ENCODE peak calls at places on chromosomes 2 and 18, in seven cellular contexts. One of them, this sample, is unnamed.

GRCh38 chr2:219140726-219141125 is 19.9 kb downstream of the NHEJ1 start:
- DNase-seq in bronchial epithelial cell: no peak
- DNase-seq in CD8-positive, alpha-beta memory T cell: no peak
- DNase-seq in GM23338: no peak
- DNase-seq in adrenal gland: no peak
- DNase-seq in CD8-positive, alpha-beta T cell: no peak
- DNase-seq in fibroblast of lung: no peak
- DNase-seq in this sample: no peak

GRCh38 chr2:161578998-161579397 is 45.2 kb upstream of the SLC4A10 start:
- DNase-seq in bronchial epithelial cell: peak; percentile 13
- DNase-seq in CD8-positive, alpha-beta memory T cell: no peak
- DNase-seq in GM23338: no peak
- DNase-seq in adrenal gland: no peak
- DNase-seq in CD8-positive, alpha-beta T cell: no peak
- DNase-seq in fibroblast of lung: no peak
- DNase-seq in this sample: no peak

GRCh38 chr2:8886876-8887275 is 49.5 kb upstream of the KIDINS220 start:
- DNase-seq in bronchial epithelial cell: no peak
- DNase-seq in CD8-positive, alpha-beta memory T cell: no peak
- DNase-seq in GM23338: no peak
- DNase-seq in adrenal gland: no peak
- DNase-seq in CD8-positive, alpha-beta T cell: no peak
- DNase-seq in fibroblast of lung: peak; percentile 60
- DNase-seq in this sample: no peak

GRCh38 chr2:190666895-190667294 is 18.0 kb downstream of the NAB1 start:
- DNase-seq in bronchial epithelial cell: no peak
- DNase-seq in CD8-positive, alpha-beta memory T cell: no peak
- DNase-seq in GM23338: no peak
- DNase-seq in adrenal gland: no peak
- DNase-seq in CD8-positive, alpha-beta T cell: no peak
- DNase-seq in fibroblast of lung: no peak
- DNase-seq in this sample: no peak

GRCh38 chr2:240555541-240556250 is 2.1 kb downstream of the ANKMY1 start:
- DNase-seq in bronchial epithelial cell: no peak
- DNase-seq in CD8-positive, alpha-beta memory T cell: no peak
- DNase-seq in GM23338: no peak
- DNase-seq in adrenal gland: peak; percentile 15
- DNase-seq in CD8-positive, alpha-beta T cell: no peak
- DNase-seq in fibroblast of lung: no peak
- DNase-seq in this sample: no peak

GRCh38 chr2:138974651-138975050 is 194.5 kb upstream of the NXPH2 start:
- DNase-seq in bronchial epithelial cell: no peak
- DNase-seq in CD8-positive, alpha-beta memory T cell: no peak
- DNase-seq in GM23338: no peak
- DNase-seq in adrenal gland: no peak
- DNase-seq in CD8-positive, alpha-beta T cell: no peak
- DNase-seq in fibroblast of lung: peak; percentile 87
- DNase-seq in this sample: no peak

GRCh38 chr18:61635901-61636528 is 256.8 kb downstream of the RNF152 start:
- DNase-seq in bronchial epithelial cell: peak; percentile 38
- DNase-seq in CD8-positive, alpha-beta memory T cell: no peak
- DNase-seq in GM23338: peak; percentile 83
- DNase-seq in adrenal gland: peak; percentile 41
- DNase-seq in CD8-positive, alpha-beta T cell: peak; percentile 15
- DNase-seq in fibroblast of lung: peak; percentile 27
- DNase-seq in this sample: no peak

GRCh38 chr2:40367032-40367431 is 84.9 kb downstream of the SLC8A1 start:
- DNase-seq in bronchial epithelial cell: no peak
- DNase-seq in CD8-positive, alpha-beta memory T cell: no peak
- DNase-seq in GM23338: no peak
- DNase-seq in adrenal gland: no peak
- DNase-seq in CD8-positive, alpha-beta T cell: no peak
- DNase-seq in fibroblast of lung: no peak
- DNase-seq in this sample: no peak

GRCh38 chr18:8501044-8501443 is 108.2 kb upstream of the RAB12 start:
- DNase-seq in bronchial epithelial cell: no peak
- DNase-seq in CD8-positive, alpha-beta memory T cell: no peak
- DNase-seq in GM23338: no peak
- DNase-seq in adrenal gland: no peak
- DNase-seq in CD8-positive, alpha-beta T cell: no peak
- DNase-seq in fibroblast of lung: no peak
- DNase-seq in this sample: no peak

GRCh38 chr2:219803294-219803693 is 175.9 kb downstream of the SLC4A3 start:
- DNase-seq in bronchial epithelial cell: peak; percentile 16
- DNase-seq in CD8-positive, alpha-beta memory T cell: no peak
- DNase-seq in GM23338: no peak
- DNase-seq in adrenal gland: no peak
- DNase-seq in CD8-positive, alpha-beta T cell: no peak
- DNase-seq in fibroblast of lung: peak; percentile 87
- DNase-seq in this sample: no peak

GRCh38 chr2:65374555-65374954 is 57.8 kb downstream of the SPRED2 start:
- DNase-seq in bronchial epithelial cell: no peak
- DNase-seq in CD8-positive, alpha-beta memory T cell: no peak
- DNase-seq in GM23338: no peak
- DNase-seq in adrenal gland: no peak
- DNase-seq in CD8-positive, alpha-beta T cell: no peak
- DNase-seq in fibroblast of lung: peak; percentile 41
- DNase-seq in this sample: no peak

GRCh38 chr18:58012356-58012755 is 31.7 kb upstream of the NEDD4L start:
- DNase-seq in bronchial epithelial cell: no peak
- DNase-seq in CD8-positive, alpha-beta memory T cell: no peak
- DNase-seq in GM23338: no peak
- DNase-seq in adrenal gland: no peak
- DNase-seq in CD8-positive, alpha-beta T cell: no peak
- DNase-seq in fibroblast of lung: no peak
- DNase-seq in this sample: no peak

GRCh38 chr2:66555511-66556324 is 120.8 kb downstream of the MEIS1 start:
- DNase-seq in bronchial epithelial cell: peak; percentile 94
- DNase-seq in CD8-positive, alpha-beta memory T cell: no peak
- DNase-seq in GM23338: no peak
- DNase-seq in adrenal gland: no peak
- DNase-seq in CD8-positive, alpha-beta T cell: no peak
- DNase-seq in fibroblast of lung: peak; percentile 22
- DNase-seq in this sample: no peak

GRCh38 chr2:46490521-46491141 is 11.3 kb downstream of the TMEM247 start:
- DNase-seq in bronchial epithelial cell: no peak
- DNase-seq in CD8-positive, alpha-beta memory T cell: no peak
- DNase-seq in GM23338: peak; percentile 16
- DNase-seq in adrenal gland: peak; percentile 38
- DNase-seq in CD8-positive, alpha-beta T cell: no peak
- DNase-seq in fibroblast of lung: peak; percentile 27
- DNase-seq in this sample: no peak

GRCh38 chr2:5818947-5819346 is 126.8 kb downstream of the SOX11 start:
- DNase-seq in bronchial epithelial cell: no peak
- DNase-seq in CD8-positive, alpha-beta memory T cell: no peak
- DNase-seq in GM23338: no peak
- DNase-seq in adrenal gland: no peak
- DNase-seq in CD8-positive, alpha-beta T cell: no peak
- DNase-seq in fibroblast of lung: peak; percentile 6
- DNase-seq in this sample: no peak

GRCh38 chr2:152115952-152116351 is 17.1 kb upstream of the CACNB4 start:
- DNase-seq in bronchial epithelial cell: no peak
- DNase-seq in CD8-positive, alpha-beta memory T cell: no peak
- DNase-seq in GM23338: peak; percentile 55
- DNase-seq in adrenal gland: no peak
- DNase-seq in CD8-positive, alpha-beta T cell: no peak
- DNase-seq in fibroblast of lung: no peak
- DNase-seq in this sample: no peak

GRCh38 chr2:160394153-160394552 is 99.5 kb downstream of the RBMS1 start:
- DNase-seq in bronchial epithelial cell: no peak
- DNase-seq in CD8-positive, alpha-beta memory T cell: no peak
- DNase-seq in GM23338: no peak
- DNase-seq in adrenal gland: no peak
- DNase-seq in CD8-positive, alpha-beta T cell: no peak
- DNase-seq in fibroblast of lung: no peak
- DNase-seq in this sample: no peak

GRCh38 chr2:200757414-200757813 is 54.3 kb upstream of the BZW1 start:
- DNase-seq in bronchial epithelial cell: no peak
- DNase-seq in CD8-positive, alpha-beta memory T cell: no peak
- DNase-seq in GM23338: no peak
- DNase-seq in adrenal gland: no peak
- DNase-seq in CD8-positive, alpha-beta T cell: no peak
- DNase-seq in fibroblast of lung: no peak
- DNase-seq in this sample: no peak

GRCh38 chr2:24961903-24962302 is 9.9 kb downstream of the DNAJC27 start:
- DNase-seq in bronchial epithelial cell: no peak
- DNase-seq in CD8-positive, alpha-beta memory T cell: no peak
- DNase-seq in GM23338: no peak
- DNase-seq in adrenal gland: no peak
- DNase-seq in CD8-positive, alpha-beta T cell: no peak
- DNase-seq in fibroblast of lung: no peak
- DNase-seq in this sample: no peak
- H3K36me3 ChIP-seq in bronchial epithelial cell: peaks cover 3% of the 10 kb centered on the region
- H3K36me3 ChIP-seq in CD8-positive, alpha-beta memory T cell: peaks cover 18% of the 10 kb centered on the region
- H3K36me3 ChIP-seq in GM23338: no peaks in the 10 kb centered on the region
- H3K36me3 ChIP-seq in adrenal gland: peaks cover 57% of the 10 kb centered on the region
- H3K36me3 ChIP-seq in CD8-positive, alpha-beta T cell: peaks cover 13% of the 10 kb centered on the region
- H3K36me3 ChIP-seq in fibroblast of lung: no peaks in the 10 kb centered on the region
- H3K36me3 ChIP-seq in this sample: peaks cover 9% of the 10 kb centered on the region

DNA sequence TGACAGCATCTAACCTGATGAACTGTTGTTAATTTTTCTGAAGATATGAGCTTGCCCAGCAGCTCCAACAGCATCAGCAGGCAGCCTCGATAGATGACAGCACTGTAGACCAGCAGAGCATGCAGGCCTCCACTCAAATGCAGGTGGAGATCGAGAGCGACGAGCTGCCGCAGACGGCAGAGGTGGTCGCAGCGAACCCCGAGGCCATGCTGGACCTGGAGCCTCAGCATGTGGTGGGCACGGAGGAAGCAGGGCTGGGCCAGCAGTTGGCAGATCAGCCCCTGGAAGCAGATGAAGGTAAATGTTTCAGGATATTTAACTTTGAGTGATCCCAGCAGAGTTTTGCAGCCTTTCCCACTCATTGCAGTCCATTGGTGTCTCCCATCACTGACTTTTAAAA is 85.9 kb downstream of the ZNF236 start:
- DNase-seq in bronchial epithelial cell: no peak
- DNase-seq in CD8-positive, alpha-beta memory T cell: no peak
- DNase-seq in GM23338: no peak
- DNase-seq in adrenal gland: no peak
- DNase-seq in CD8-positive, alpha-beta T cell: no peak
- DNase-seq in fibroblast of lung: no peak
- DNase-seq in this sample: no peak
- H3K36me3 ChIP-seq in bronchial epithelial cell: peaks cover 5% of the 10 kb centered on the region
- H3K36me3 ChIP-seq in CD8-positive, alpha-beta memory T cell: peaks cover 17% of the 10 kb centered on the region
- H3K36me3 ChIP-seq in GM23338: no peaks in the 10 kb centered on the region
- H3K36me3 ChIP-seq in adrenal gland: peaks cover 42% of the 10 kb centered on the region
- H3K36me3 ChIP-seq in CD8-positive, alpha-beta T cell: peaks cover 32% of the 10 kb centered on the region
- H3K36me3 ChIP-seq in fibroblast of lung: peaks cover 2% of the 10 kb centered on the region
- H3K36me3 ChIP-seq in this sample: peaks cover 8% of the 10 kb centered on the region

GRCh38 chr2:182994228-182994912 is 43.9 kb downstream of the NCKAP1 start:
- DNase-seq in bronchial epithelial cell: no peak
- DNase-seq in CD8-positive, alpha-beta memory T cell: no peak
- DNase-seq in GM23338: no peak
- DNase-seq in adrenal gland: no peak
- DNase-seq in CD8-positive, alpha-beta T cell: no peak
- DNase-seq in fibroblast of lung: no peak
- DNase-seq in this sample: no peak

GRCh38 chr2:183001948-183002347 is 36.3 kb downstream of the NCKAP1 start:
- DNase-seq in bronchial epithelial cell: no peak
- DNase-seq in CD8-positive, alpha-beta memory T cell: no peak
- DNase-seq in GM23338: peak; percentile 18
- DNase-seq in adrenal gland: no peak
- DNase-seq in CD8-positive, alpha-beta T cell: no peak
- DNase-seq in fibroblast of lung: no peak
- DNase-seq in this sample: no peak

GRCh38 chr2:183000846-183001245 is 37.4 kb downstream of the NCKAP1 start:
- DNase-seq in bronchial epithelial cell: no peak
- DNase-seq in CD8-positive, alpha-beta memory T cell: no peak
- DNase-seq in GM23338: no peak
- DNase-seq in adrenal gland: no peak
- DNase-seq in CD8-positive, alpha-beta T cell: no peak
- DNase-seq in fibroblast of lung: no peak
- DNase-seq in this sample: no peak

GRCh38 chr2:182999348-183000028 is 38.8 kb downstream of the NCKAP1 start:
- DNase-seq in bronchial epithelial cell: no peak
- DNase-seq in CD8-positive, alpha-beta memory T cell: no peak
- DNase-seq in GM23338: no peak
- DNase-seq in adrenal gland: no peak
- DNase-seq in CD8-positive, alpha-beta T cell: no peak
- DNase-seq in fibroblast of lung: no peak
- DNase-seq in this sample: no peak
- H3K36me3 ChIP-seq in bronchial epithelial cell: peaks cover 5% of the 10 kb centered on the region
- H3K36me3 ChIP-seq in CD8-positive, alpha-beta memory T cell: no peaks in the 10 kb centered on the region
- H3K36me3 ChIP-seq in GM23338: peaks cover 7% of the 10 kb centered on the region
- H3K36me3 ChIP-seq in adrenal gland: peaks cover 12% of the 10 kb centered on the region
- H3K36me3 ChIP-seq in CD8-positive, alpha-beta T cell: no peaks in the 10 kb centered on the region
- H3K36me3 ChIP-seq in fibroblast of lung: peaks cover 3% of the 10 kb centered on the region
- H3K36me3 ChIP-seq in this sample: peaks cover 8% of the 10 kb centered on the region

DNA sequence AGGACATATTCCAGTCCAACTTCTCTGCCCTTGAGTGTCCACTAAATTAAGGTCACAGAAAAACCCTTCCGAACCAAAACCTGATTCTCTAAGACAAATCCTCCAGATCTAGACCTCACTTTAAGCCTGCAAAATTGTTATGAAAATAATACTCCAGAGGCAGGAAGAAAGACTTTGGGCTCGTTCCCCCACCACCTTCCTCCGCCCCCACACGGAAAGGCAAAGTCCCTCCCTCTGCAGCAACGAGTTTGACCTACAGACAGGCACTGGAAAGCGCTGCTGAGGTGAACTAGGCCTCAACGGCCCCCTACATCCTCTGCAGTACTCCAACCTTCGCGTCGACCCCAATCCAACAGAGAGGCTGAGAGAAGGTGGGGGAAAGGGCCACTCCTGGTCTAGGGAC is 808 bp downstream of the ATP5MC3 start:
- DNase-seq in bronchial epithelial cell: peak; percentile 49
- DNase-seq in CD8-positive, alpha-beta memory T cell: peak; percentile 59
- DNase-seq in GM23338: peak; percentile 56
- DNase-seq in adrenal gland: peak; percentile 46
- DNase-seq in CD8-positive, alpha-beta T cell: peak; percentile 53
- DNase-seq in fibroblast of lung: peak; percentile 58
- DNase-seq in this sample: no peak
- H3K36me3 ChIP-seq in bronchial epithelial cell: peaks cover 6% of the 10 kb centered on the region
- H3K36me3 ChIP-seq in CD8-positive, alpha-beta memory T cell: peaks cover 36% of the 10 kb centered on the region
- H3K36me3 ChIP-seq in GM23338: peaks cover 28% of the 10 kb centered on the region
- H3K36me3 ChIP-seq in adrenal gland: peaks cover 36% of the 10 kb centered on the region
- H3K36me3 ChIP-seq in CD8-positive, alpha-beta T cell: peaks cover 19% of the 10 kb centered on the region
- H3K36me3 ChIP-seq in fibroblast of lung: peaks cover 6% of the 10 kb centered on the region
- H3K36me3 ChIP-seq in this sample: peaks cover 41% of the 10 kb centered on the region

GRCh38 chr2:217983276-217984233 is 19.2 kb downstream of the TNS1 start:
- DNase-seq in bronchial epithelial cell: no peak
- DNase-seq in CD8-positive, alpha-beta memory T cell: peak; percentile 26
- DNase-seq in GM23338: no peak
- DNase-seq in adrenal gland: no peak
- DNase-seq in CD8-positive, alpha-beta T cell: no peak
- DNase-seq in fibroblast of lung: no peak
- DNase-seq in this sample: no peak

GRCh38 chr2:217980036-217980435 is 22.8 kb downstream of the TNS1 start:
- DNase-seq in bronchial epithelial cell: no peak
- DNase-seq in CD8-positive, alpha-beta memory T cell: peak; percentile 32
- DNase-seq in GM23338: no peak
- DNase-seq in adrenal gland: peak; percentile 92
- DNase-seq in CD8-positive, alpha-beta T cell: no peak
- DNase-seq in fibroblast of lung: no peak
- DNase-seq in this sample: no peak

GRCh38 chr2:217979151-217979811 is 23.5 kb downstream of the TNS1 start:
- DNase-seq in bronchial epithelial cell: no peak
- DNase-seq in CD8-positive, alpha-beta memory T cell: peak; percentile 12
- DNase-seq in GM23338: peak; percentile 67
- DNase-seq in adrenal gland: peak; percentile 44
- DNase-seq in CD8-positive, alpha-beta T cell: no peak
- DNase-seq in fibroblast of lung: peak; percentile 59
- DNase-seq in this sample: no peak

GRCh38 chr2:217980591-217980990 is 22.2 kb downstream of the TNS1 start:
- DNase-seq in bronchial epithelial cell: no peak
- DNase-seq in CD8-positive, alpha-beta memory T cell: peak; percentile 23
- DNase-seq in GM23338: no peak
- DNase-seq in adrenal gland: no peak
- DNase-seq in CD8-positive, alpha-beta T cell: no peak
- DNase-seq in fibroblast of lung: no peak
- DNase-seq in this sample: no peak

GRCh38 chr2:217981084-217981730 is 21.6 kb downstream of the TNS1 start:
- DNase-seq in bronchial epithelial cell: no peak
- DNase-seq in CD8-positive, alpha-beta memory T cell: no peak
- DNase-seq in GM23338: no peak
- DNase-seq in adrenal gland: no peak
- DNase-seq in CD8-positive, alpha-beta T cell: no peak
- DNase-seq in fibroblast of lung: no peak
- DNase-seq in this sample: no peak
- H3K36me3 ChIP-seq in bronchial epithelial cell: no peaks in the 10 kb centered on the region
- H3K36me3 ChIP-seq in CD8-positive, alpha-beta memory T cell: no peaks in the 10 kb centered on the region
- H3K36me3 ChIP-seq in GM23338: no peaks in the 10 kb centered on the region
- H3K36me3 ChIP-seq in adrenal gland: peaks cover 15% of the 10 kb centered on the region
- H3K36me3 ChIP-seq in CD8-positive, alpha-beta T cell: no peaks in the 10 kb centered on the region
- H3K36me3 ChIP-seq in fibroblast of lung: no peaks in the 10 kb centered on the region
- H3K36me3 ChIP-seq in this sample: no peaks in the 10 kb centered on the region